ENCODE peak calls at places on chromosomes 4 and X, in four cellular contexts. Z is activated CD4-positive, alpha-beta T cell treated with anti-CD3 and anti-CD28 coated beads for 24 hours; L is naive B cell; G is HEK293T. V is an unnamed sample.

GRCh38 chr4:98612318-98613250 is 45.8 kb downstream of the TSPAN5 start:
- DNase-seq in Z (no peak), L (no peak), G (no peak), V (no peak)

GRCh38 chr4:127630152-127630551 is 2.6 kb upstream of the INTU start:
- DNase-seq in Z (no peak), L (no peak), G (no peak), V (no peak)

GRCh38 chr4:5812506-5813229 is 80.2 kb downstream of the CRMP1 start:
- DNase-seq in Z (no peak), L (peak), G (peak), V (no peak)

GRCh38 chr4:168695288-168695687 is 198.4 kb downstream of the PALLD start:
- DNase-seq in Z (no peak), L (no peak), G (no peak), V (no peak)

GRCh38 chrX:129759576-129760061 is 20.1 kb upstream of the SASH3 start:
- DNase-seq in Z (no peak), L (no peak), G (no peak), V (peak)

GRCh38 chr4:48247142-48247877 is 22.3 kb downstream of the TEC start:
- DNase-seq in Z (no peak), L (no peak), G (no peak), V (no peak)

GRCh38 chr4:11669156-11669555 is 240.5 kb upstream of the HS3ST1 start:
- DNase-seq in Z (no peak), L (no peak), G (no peak), V (no peak)

GRCh38 chr4:116362603-116363002 is 722.8 kb downstream of the TRAM1L1 start:
- DNase-seq in Z (no peak), L (no peak), G (no peak), V (no peak)

GRCh38 chr4:127936974-127937373 is 28.0 kb downstream of the MFSD8 start:
- DNase-seq in Z (no peak), L (no peak), G (no peak), V (no peak)

GRCh38 chr4:145635117-145635516 is 15.9 kb downstream of the MMAA start:
- DNase-seq in Z (no peak), L (no peak), G (no peak), V (no peak)

V was measured in left lung.